ENCODE peak calls at places on chromosomes 2 and 18, in five cellular contexts. One of them, this sample, is unnamed.

GRCh38 chr2:37366773-37367172 is 22.3 kb downstream of the QPCT start:
- DNase-seq in A549: no peak
- DNase-seq in adrenal gland: no peak
- DNase-seq in left ventricle myocardium inferior: no peak
- DNase-seq in cardiac fibroblast: no peak
- DNase-seq in this sample: no peak

GRCh38 chr2:201126308-201127127 is 10.6 kb downstream of the CFLAR start:
- DNase-seq in A549: no peak
- DNase-seq in adrenal gland: peak
- DNase-seq in left ventricle myocardium inferior: no peak
- DNase-seq in cardiac fibroblast: peak
- DNase-seq in this sample: peak

GRCh38 chr2:10331702-10332401 is 29.1 kb downstream of the HPCAL1 start:
- DNase-seq in A549: no peak
- DNase-seq in adrenal gland: no peak
- DNase-seq in left ventricle myocardium inferior: no peak
- DNase-seq in cardiac fibroblast: no peak
- DNase-seq in this sample: no peak

GRCh38 chr2:226164512-226164911 is 635.1 kb downstream of the IRS1 start:
- DNase-seq in A549: no peak
- DNase-seq in adrenal gland: no peak
- DNase-seq in left ventricle myocardium inferior: no peak
- DNase-seq in cardiac fibroblast: no peak
- DNase-seq in this sample: no peak

GRCh38 chr18:48942554-48943261 is 8.1 kb downstream of the SMAD7 start:
- DNase-seq in A549: peak
- DNase-seq in adrenal gland: peak
- DNase-seq in left ventricle myocardium inferior: no peak
- DNase-seq in cardiac fibroblast: peak
- DNase-seq in this sample: peak

GRCh38 chr2:11564864-11565567 is 31.2 kb downstream of the GREB1 start:
- DNase-seq in A549: no peak
- DNase-seq in adrenal gland: no peak
- DNase-seq in left ventricle myocardium inferior: no peak
- DNase-seq in cardiac fibroblast: no peak
- DNase-seq in this sample: no peak

GRCh38 chr18:21012308-21012707 is 99.3 kb downstream of the ROCK1 start:
- DNase-seq in A549: no peak
- DNase-seq in adrenal gland: no peak
- DNase-seq in left ventricle myocardium inferior: no peak
- DNase-seq in cardiac fibroblast: no peak
- DNase-seq in this sample: no peak

GRCh38 chr2:4190548-4190947 is 487.2 kb downstream of the DCDC2C start:
- DNase-seq in A549: no peak
- DNase-seq in adrenal gland: no peak
- DNase-seq in left ventricle myocardium inferior: no peak
- DNase-seq in cardiac fibroblast: no peak
- DNase-seq in this sample: no peak

GRCh38 chr2:38125007-38125406 is 49.1 kb upstream of the CYP1B1 start:
- DNase-seq in A549: no peak
- DNase-seq in adrenal gland: no peak
- DNase-seq in left ventricle myocardium inferior: no peak
- DNase-seq in cardiac fibroblast: no peak
- DNase-seq in this sample: no peak

GRCh38 chr2:58107803-58108710 is 61.5 kb downstream of the VRK2 start:
- DNase-seq in A549: peak
- DNase-seq in adrenal gland: no peak
- DNase-seq in left ventricle myocardium inferior: no peak
- DNase-seq in cardiac fibroblast: peak
- DNase-seq in this sample: peak

GRCh38 chr18:66271927-66272326 is 332.0 kb downstream of the CDH19 start:
- DNase-seq in A549: no peak
- DNase-seq in adrenal gland: no peak
- DNase-seq in left ventricle myocardium inferior: no peak
- DNase-seq in cardiac fibroblast: no peak
- DNase-seq in this sample: no peak

GRCh38 chr2:232776435-232776834 is at the start of gene KCNJ13:
- DNase-seq in A549: no peak
- DNase-seq in adrenal gland: no peak
- DNase-seq in left ventricle myocardium inferior: no peak
- DNase-seq in cardiac fibroblast: no peak
- DNase-seq in this sample: peak

GRCh38 chr2:207754498-207755383 is 15.0 kb downstream of the FZD5 start:
- DNase-seq in A549: no peak
- DNase-seq in adrenal gland: no peak
- DNase-seq in left ventricle myocardium inferior: no peak
- DNase-seq in cardiac fibroblast: no peak
- DNase-seq in this sample: no peak

GRCh38 chr2:120861191-120861575 is 125.5 kb downstream of the GLI2 start:
- DNase-seq in A549: no peak
- DNase-seq in adrenal gland: peak
- DNase-seq in left ventricle myocardium inferior: no peak
- DNase-seq in cardiac fibroblast: no peak
- DNase-seq in this sample: no peak

GRCh38 chr18:78731423-78732032 is 248.1 kb upstream of the SALL3 start:
- DNase-seq in A549: no peak
- DNase-seq in adrenal gland: no peak
- DNase-seq in left ventricle myocardium inferior: no peak
- DNase-seq in cardiac fibroblast: no peak
- DNase-seq in this sample: no peak

GRCh38 chr2:236689393-236689700 is 119.7 kb downstream of the ACKR3 start:
- DNase-seq in A549: no peak
- DNase-seq in adrenal gland: no peak
- DNase-seq in left ventricle myocardium inferior: no peak
- DNase-seq in cardiac fibroblast: no peak
- DNase-seq in this sample: no peak

GRCh38 chr18:23689031-23689615 is at the start of gene LAMA3:
- DNase-seq in A549: peak
- DNase-seq in adrenal gland: peak
- DNase-seq in left ventricle myocardium inferior: peak
- DNase-seq in cardiac fibroblast: peak
- DNase-seq in this sample: peak

GRCh38 chr2:234269769-234270204 is 219.3 kb downstream of the SPP2 start:
- DNase-seq in A549: no peak
- DNase-seq in adrenal gland: no peak
- DNase-seq in left ventricle myocardium inferior: no peak
- DNase-seq in cardiac fibroblast: peak
- DNase-seq in this sample: peak

GRCh38 chr2:101860157-101860556 is 131.6 kb upstream of the IL1R2 start:
- DNase-seq in A549: no peak
- DNase-seq in adrenal gland: no peak
- DNase-seq in left ventricle myocardium inferior: no peak
- DNase-seq in cardiac fibroblast: no peak
- DNase-seq in this sample: no peak

GRCh38 chr2:149005471-149006077 is 32.9 kb upstream of the LYPD6B start:
- DNase-seq in A549: no peak
- DNase-seq in adrenal gland: no peak
- DNase-seq in left ventricle myocardium inferior: no peak
- DNase-seq in cardiac fibroblast: no peak
- DNase-seq in this sample: peak

GRCh38 chr2:33134764-33135560 is 188.2 kb downstream of the LTBP1 start:
- DNase-seq in A549: no peak
- DNase-seq in adrenal gland: no peak
- DNase-seq in left ventricle myocardium inferior: no peak
- DNase-seq in cardiac fibroblast: peak
- DNase-seq in this sample: peak

GRCh38 chr2:10382313-10383061 is 65.6 kb downstream of the ODC1 start:
- DNase-seq in A549: no peak
- DNase-seq in adrenal gland: no peak
- DNase-seq in left ventricle myocardium inferior: no peak
- DNase-seq in cardiac fibroblast: no peak
- DNase-seq in this sample: no peak

GRCh38 chr2:46367286-46367685 is 70.1 kb downstream of the EPAS1 start:
- DNase-seq in A549: no peak
- DNase-seq in adrenal gland: no peak
- DNase-seq in left ventricle myocardium inferior: no peak
- DNase-seq in cardiac fibroblast: peak
- DNase-seq in this sample: no peak

GRCh38 chr18:55982992-55983391 is 395.0 kb upstream of the TCF4 start:
- DNase-seq in A549: no peak
- DNase-seq in adrenal gland: no peak
- DNase-seq in left ventricle myocardium inferior: no peak
- DNase-seq in cardiac fibroblast: no peak
- DNase-seq in this sample: peak

GRCh38 chr18:50424877-50425690 is 50.2 kb downstream of the SKA1 start:
- DNase-seq in A549: no peak
- DNase-seq in adrenal gland: peak
- DNase-seq in left ventricle myocardium inferior: peak
- DNase-seq in cardiac fibroblast: peak
- DNase-seq in this sample: peak
- TF ChIP-seq CTCF in A549: no peak
- TF ChIP-seq CTCF in adrenal gland: peak
- TF ChIP-seq CTCF in left ventricle myocardium inferior: no peak
- TF ChIP-seq CTCF in cardiac fibroblast: no peak
- TF ChIP-seq CTCF in this sample: no peak

DNA sequence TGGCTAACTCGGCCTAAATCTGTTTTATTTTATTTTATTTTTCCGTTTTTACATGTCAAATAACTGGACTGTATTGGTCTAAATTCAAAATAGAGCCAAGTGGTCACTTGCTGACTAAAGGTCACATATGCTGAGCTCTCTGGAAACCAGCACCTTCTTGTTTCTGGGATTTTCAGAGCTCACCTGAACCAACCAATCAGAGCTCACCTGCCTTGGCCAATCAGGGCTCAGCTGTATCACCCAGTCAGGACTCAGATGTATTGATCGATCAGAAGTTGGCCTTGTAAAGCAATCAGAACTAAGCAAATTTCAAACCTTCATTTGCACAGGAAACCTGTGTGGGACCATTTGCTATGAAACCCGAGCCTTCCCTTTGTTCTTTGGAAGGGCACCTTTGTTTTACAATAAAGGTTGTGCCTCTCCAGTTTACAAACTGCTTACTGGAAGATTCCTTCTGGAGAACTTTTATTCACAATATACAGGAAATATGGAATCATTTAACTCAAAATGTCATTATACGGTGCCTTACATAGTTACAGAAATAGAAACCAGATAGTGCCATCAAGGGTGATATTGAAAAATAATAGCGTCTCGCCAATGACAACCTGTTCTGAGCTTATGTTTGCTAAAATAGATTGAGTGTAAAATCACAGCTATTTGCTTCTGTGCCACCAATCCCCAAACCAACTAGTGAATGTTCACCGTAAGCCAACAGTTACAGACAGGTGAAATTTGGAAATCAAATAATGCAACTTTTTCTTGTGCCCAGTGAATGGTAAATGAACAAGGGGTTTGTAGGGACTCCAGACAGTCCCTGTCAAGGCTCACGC is 17.3 kb upstream of the PSD4 start:
- DNase-seq in A549: no peak
- DNase-seq in adrenal gland: no peak
- DNase-seq in left ventricle myocardium inferior: no peak
- DNase-seq in cardiac fibroblast: no peak
- DNase-seq in this sample: no peak
- H3K4me3 ChIP-seq in A549: peak
- H3K4me3 ChIP-seq in adrenal gland: peak
- H3K4me3 ChIP-seq in left ventricle myocardium inferior: peak
- H3K4me3 ChIP-seq in cardiac fibroblast: no peak
- H3K4me3 ChIP-seq in this sample: peak

GRCh38 chr2:54083440-54083839 is 32.0 kb upstream of the ACYP2 start:
- DNase-seq in A549: no peak
- DNase-seq in adrenal gland: no peak
- DNase-seq in left ventricle myocardium inferior: no peak
- DNase-seq in cardiac fibroblast: no peak
- DNase-seq in this sample: peak

GRCh38 chr2:54081574-54081973 is 33.8 kb upstream of the ACYP2 start:
- DNase-seq in A549: no peak
- DNase-seq in adrenal gland: no peak
- DNase-seq in left ventricle myocardium inferior: no peak
- DNase-seq in cardiac fibroblast: peak
- DNase-seq in this sample: no peak

GRCh38 chr2:54084600-54084999 is 30.8 kb upstream of the ACYP2 start:
- DNase-seq in A549: no peak
- DNase-seq in adrenal gland: peak
- DNase-seq in left ventricle myocardium inferior: no peak
- DNase-seq in cardiac fibroblast: peak
- DNase-seq in this sample: peak

GRCh38 chr2:54085069-54085468 is 30.3 kb upstream of the ACYP2 start:
- DNase-seq in A549: no peak
- DNase-seq in adrenal gland: no peak
- DNase-seq in left ventricle myocardium inferior: no peak
- DNase-seq in cardiac fibroblast: no peak
- DNase-seq in this sample: no peak

GRCh38 chr2:54083021-54083420 is 32.4 kb upstream of the ACYP2 start:
- DNase-seq in A549: no peak
- DNase-seq in adrenal gland: no peak
- DNase-seq in left ventricle myocardium inferior: no peak
- DNase-seq in cardiac fibroblast: no peak
- DNase-seq in this sample: peak
- TF ChIP-seq CTCF in A549: no peak
- TF ChIP-seq CTCF in adrenal gland: no peak
- TF ChIP-seq CTCF in left ventricle myocardium inferior: no peak
- TF ChIP-seq CTCF in cardiac fibroblast: no peak
- TF ChIP-seq CTCF in this sample: no peak

GRCh38 chr2:187698374-187699110 is 144.3 kb upstream of the TFPI start:
- DNase-seq in A549: no peak
- DNase-seq in adrenal gland: no peak
- DNase-seq in left ventricle myocardium inferior: no peak
- DNase-seq in cardiac fibroblast: peak
- DNase-seq in this sample: peak

GRCh38 chr2:187702157-187702556 is 147.9 kb upstream of the TFPI start:
- DNase-seq in A549: no peak
- DNase-seq in adrenal gland: no peak
- DNase-seq in left ventricle myocardium inferior: no peak
- DNase-seq in cardiac fibroblast: no peak
- DNase-seq in this sample: no peak
- H3K4me3 ChIP-seq in A549: no peak
- H3K4me3 ChIP-seq in adrenal gland: no peak
- H3K4me3 ChIP-seq in left ventricle myocardium inferior: no peak
- H3K4me3 ChIP-seq in cardiac fibroblast: no peak
- H3K4me3 ChIP-seq in this sample: no peak